ENCODE peak calls at places on chromosomes 3 and 15, in four cellular contexts. One of them, this sample, is unnamed.
A peak's percentile ranks its signal among the peaks of the same experiment; 100 is the strongest.

GRCh38 chr15:89070197-89071124 is 17.8 kb upstream of the ABHD2 start:
- DNase-seq in K562: peak; percentile 58
- DNase-seq in HepG2: peak; percentile 38
- DNase-seq in GM12878: no peak
- DNase-seq in this sample: no peak

GRCh38 chr3:44894485-44894884 is 20.1 kb downstream of the TGM4 start:
- DNase-seq in K562: no peak
- DNase-seq in HepG2: no peak
- DNase-seq in GM12878: no peak
- DNase-seq in this sample: no peak

GRCh38 chr3:39126532-39127071 is 19.1 kb downstream of the TTC21A start:
- DNase-seq in K562: peak; percentile 68
- DNase-seq in HepG2: peak; percentile 56
- DNase-seq in GM12878: no peak
- DNase-seq in this sample: peak; percentile 60

GRCh38 chr15:74207652-74208440 is 5.3 kb upstream of the STRA6 start:
- DNase-seq in K562: no peak
- DNase-seq in HepG2: no peak
- DNase-seq in GM12878: no peak
- DNase-seq in this sample: no peak

GRCh38 chr15:52183562-52184173 is 7.5 kb downstream of the GNB5 start:
- DNase-seq in K562: peak; percentile 33
- DNase-seq in HepG2: no peak
- DNase-seq in GM12878: no peak
- DNase-seq in this sample: peak; percentile 57

GRCh38 chr15:76565366-76565765 is 228.8 kb downstream of the ISL2 start:
- DNase-seq in K562: no peak
- DNase-seq in HepG2: no peak
- DNase-seq in GM12878: no peak
- DNase-seq in this sample: no peak

GRCh38 chr3:190281308-190282051 is 40.8 kb downstream of the CLDN1 start:
- DNase-seq in K562: no peak
- DNase-seq in HepG2: peak; percentile 76
- DNase-seq in GM12878: no peak
- DNase-seq in this sample: no peak

GRCh38 chr3:183868804-183869203 is 15.9 kb downstream of the PARL start:
- DNase-seq in K562: no peak
- DNase-seq in HepG2: no peak
- DNase-seq in GM12878: no peak
- DNase-seq in this sample: no peak

GRCh38 chr15:48703544-48703943 is 58.0 kb upstream of the FBN1 start:
- DNase-seq in K562: no peak
- DNase-seq in HepG2: no peak
- DNase-seq in GM12878: no peak
- DNase-seq in this sample: no peak

GRCh38 chr3:130539005-130539404 is 22.0 kb downstream of the COL6A6 start:
- DNase-seq in K562: peak; percentile 56
- DNase-seq in HepG2: peak; percentile 55
- DNase-seq in GM12878: no peak
- DNase-seq in this sample: peak; percentile 69

GRCh38 chr3:143209715-143210059 is 90.1 kb downstream of the CHST2 start:
- DNase-seq in K562: no peak
- DNase-seq in HepG2: no peak
- DNase-seq in GM12878: no peak
- DNase-seq in this sample: no peak

GRCh38 chr3:191141728-191142127 is 57.3 kb upstream of the OSTN start:
- DNase-seq in K562: no peak
- DNase-seq in HepG2: no peak
- DNase-seq in GM12878: no peak
- DNase-seq in this sample: no peak

GRCh38 chr15:67927501-67928156 is 87.8 kb upstream of the RNU6-1 start:
- DNase-seq in K562: no peak
- DNase-seq in HepG2: no peak
- DNase-seq in GM12878: no peak
- DNase-seq in this sample: no peak

GRCh38 chr15:86139828-86140227 is 60.2 kb downstream of the AGBL1 start:
- DNase-seq in K562: peak; percentile 15
- DNase-seq in HepG2: no peak
- DNase-seq in GM12878: no peak
- DNase-seq in this sample: peak; percentile 81

GRCh38 chr3:190696777-190697501 is 165.6 kb downstream of the GMNC start:
- DNase-seq in K562: no peak
- DNase-seq in HepG2: peak; percentile 24
- DNase-seq in GM12878: no peak
- DNase-seq in this sample: no peak

GRCh38 chr3:24683090-24683489 is 188.4 kb upstream of the THRB start:
- DNase-seq in K562: no peak
- DNase-seq in HepG2: peak; percentile 55
- DNase-seq in GM12878: no peak
- DNase-seq in this sample: no peak

GRCh38 chr3:130259170-130259874 is 86.2 kb upstream of the COL6A5 start:
- DNase-seq in K562: no peak
- DNase-seq in HepG2: no peak
- DNase-seq in GM12878: no peak
- DNase-seq in this sample: no peak

GRCh38 chr15:39400821-39401550 is 179.9 kb upstream of the THBS1 start:
- DNase-seq in K562: no peak
- DNase-seq in HepG2: no peak
- DNase-seq in GM12878: no peak
- DNase-seq in this sample: no peak

GRCh38 chr3:182605882-182606611 is 187.3 kb upstream of the ATP11B start:
- DNase-seq in K562: no peak
- DNase-seq in HepG2: no peak
- DNase-seq in GM12878: no peak
- DNase-seq in this sample: no peak

GRCh38 chr15:95839367-95839782 is 491.1 kb upstream of the NR2F2 start:
- DNase-seq in K562: no peak
- DNase-seq in HepG2: no peak
- DNase-seq in GM12878: peak; percentile 66
- DNase-seq in this sample: no peak

GRCh38 chr15:65862682-65863081 is 6.6 kb upstream of the RAB11A start:
- DNase-seq in K562: peak; percentile 83
- DNase-seq in HepG2: peak; percentile 85
- DNase-seq in GM12878: no peak
- DNase-seq in this sample: peak; percentile 77

GRCh38 chr3:156680243-156680930 is 6.0 kb downstream of the TIPARP start:
- DNase-seq in K562: no peak
- DNase-seq in HepG2: no peak
- DNase-seq in GM12878: no peak
- DNase-seq in this sample: no peak

GRCh38 chr3:16151109-16151508 is 23.4 kb upstream of the GALNT15 start:
- DNase-seq in K562: peak; percentile 18
- DNase-seq in HepG2: no peak
- DNase-seq in GM12878: no peak
- DNase-seq in this sample: no peak

GRCh38 chr3:168124791-168125190 is 29.1 kb upstream of the GOLIM4 start:
- DNase-seq in K562: no peak
- DNase-seq in HepG2: no peak
- DNase-seq in GM12878: no peak
- DNase-seq in this sample: no peak

GRCh38 chr15:39587910-39588530 is 7.1 kb downstream of the THBS1 start:
- DNase-seq in K562: no peak
- DNase-seq in HepG2: no peak
- DNase-seq in GM12878: no peak
- DNase-seq in this sample: no peak

GRCh38 chr15:78509726-78510312 is 2.4 kb downstream of the HYKK start:
- DNase-seq in K562: no peak
- DNase-seq in HepG2: no peak
- DNase-seq in GM12878: no peak
- DNase-seq in this sample: no peak

GRCh38 chr3:100080573-100080972 is 33.7 kb downstream of the FILIP1L start:
- DNase-seq in K562: no peak
- DNase-seq in HepG2: peak; percentile 38
- DNase-seq in GM12878: no peak
- DNase-seq in this sample: no peak

GRCh38 chr3:25173610-25174009 is 254.5 kb upstream of the RARB start:
- DNase-seq in K562: no peak
- DNase-seq in HepG2: no peak
- DNase-seq in GM12878: no peak
- DNase-seq in this sample: no peak

GRCh38 chr3:142272200-142272891 is 47.0 kb upstream of the GK5 start:
- DNase-seq in K562: no peak
- DNase-seq in HepG2: no peak
- DNase-seq in GM12878: no peak
- DNase-seq in this sample: no peak

DNA sequence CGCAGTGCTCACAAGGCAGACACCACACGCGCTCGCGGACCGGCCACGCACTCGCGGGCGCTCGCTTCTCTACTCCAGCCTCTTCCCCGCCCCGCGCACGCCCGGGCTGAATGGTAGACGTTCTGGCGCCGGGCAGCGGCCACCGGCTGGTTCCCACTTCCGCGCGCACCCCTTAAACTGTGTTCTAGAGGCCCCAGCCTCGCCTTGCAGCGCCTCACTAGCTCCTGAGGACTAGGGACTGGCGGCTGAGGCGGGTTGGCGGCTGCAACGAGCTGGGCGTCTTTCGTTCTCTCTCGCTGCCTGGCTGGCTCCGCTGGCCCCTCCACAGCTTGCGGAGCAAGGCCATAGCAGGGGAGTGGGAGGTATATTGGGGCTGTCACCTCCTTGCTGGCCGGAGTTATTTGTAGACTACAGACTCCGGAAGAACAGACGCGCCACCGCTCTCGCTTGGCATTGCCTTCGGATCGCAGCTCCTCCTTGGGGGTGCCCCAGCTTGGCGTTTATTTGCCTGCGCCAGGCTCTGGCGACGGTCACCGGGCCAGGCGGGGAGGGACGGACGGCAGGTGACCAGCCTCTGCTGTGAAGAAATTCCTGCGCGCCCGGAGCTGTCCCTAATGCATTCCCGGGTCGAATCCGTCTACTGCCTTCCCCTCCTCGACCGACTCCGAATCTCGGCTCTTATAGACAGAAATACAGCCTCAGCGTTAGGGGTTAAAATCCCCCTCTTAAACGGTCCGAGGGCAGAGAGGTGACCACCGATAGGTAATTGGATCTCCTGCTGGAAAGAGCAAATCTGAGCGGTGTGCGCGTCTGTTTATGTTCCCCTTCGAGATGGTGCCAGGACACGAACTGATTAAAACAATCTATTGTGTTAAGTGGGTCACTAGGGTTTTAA is 1.3 kb downstream of the GREM1 start:
- DNase-seq in K562: no peak
- DNase-seq in HepG2: no peak
- DNase-seq in GM12878: no peak
- DNase-seq in this sample: peak; percentile 40
- TF ChIP-seq TCF7 in K562: no peak
- TF ChIP-seq TCF7 in HepG2: no peak
- TF ChIP-seq TCF7 in GM12878: no peak
- TF ChIP-seq TCF7 in this sample: no peak

DNA sequence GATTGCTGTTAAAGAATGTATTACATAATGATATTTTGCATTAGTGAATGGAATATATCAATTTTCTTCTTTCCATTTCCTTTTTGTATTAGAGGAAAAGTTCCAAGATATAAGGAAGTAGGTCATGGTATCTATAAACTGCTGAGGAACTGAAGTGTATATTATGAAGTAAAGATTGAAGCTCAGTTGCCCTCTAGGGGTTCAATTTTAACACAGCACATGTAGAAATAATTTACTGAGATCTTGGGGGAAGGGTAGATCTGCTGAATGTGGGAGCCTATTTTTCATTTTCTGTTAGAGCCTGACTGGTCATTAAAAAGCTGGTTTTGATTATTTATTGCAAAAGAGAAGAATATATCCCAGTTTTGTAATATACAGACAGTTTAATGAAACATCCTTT is 45.2 kb downstream of the CMC1 start:
- DNase-seq in K562: peak; percentile 22
- DNase-seq in HepG2: peak; percentile 34
- DNase-seq in GM12878: peak; percentile 8
- DNase-seq in this sample: no peak
- TF ChIP-seq NR2C2 in K562: no peak
- TF ChIP-seq NR2C2 in HepG2: no peak
- TF ChIP-seq NR2C2 in GM12878: no peak
- TF ChIP-seq NR2C2 in this sample: no peak

GRCh38 chr3:134155456-134155855 is 95.2 kb downstream of the RYK start:
- DNase-seq in K562: no peak
- DNase-seq in HepG2: no peak
- DNase-seq in GM12878: no peak
- DNase-seq in this sample: no peak
- TF ChIP-seq CBFB in K562: no peak
- TF ChIP-seq CBFB in HepG2: no peak
- TF ChIP-seq CBFB in GM12878: no peak
- TF ChIP-seq CBFB in this sample: no peak

GRCh38 chr3:29324180-29324651 is 43.3 kb downstream of the RBMS3 start:
- DNase-seq in K562: no peak
- DNase-seq in HepG2: no peak
- DNase-seq in GM12878: peak; percentile 84
- DNase-seq in this sample: no peak
- TF ChIP-seq TCF7 in K562: no peak
- TF ChIP-seq TCF7 in HepG2: no peak
- TF ChIP-seq TCF7 in GM12878: no peak
- TF ChIP-seq TCF7 in this sample: no peak

GRCh38 chr3:28792604-28793003 is 444.0 kb upstream of the AZI2 start:
- DNase-seq in K562: no peak
- DNase-seq in HepG2: no peak
- DNase-seq in GM12878: no peak
- DNase-seq in this sample: no peak

GRCh38 chr3:28788571-28788970 is 439.9 kb upstream of the AZI2 start:
- DNase-seq in K562: no peak
- DNase-seq in HepG2: no peak
- DNase-seq in GM12878: no peak
- DNase-seq in this sample: no peak

GRCh38 chr3:28786446-28786845 is 437.8 kb upstream of the AZI2 start:
- DNase-seq in K562: no peak
- DNase-seq in HepG2: no peak
- DNase-seq in GM12878: no peak
- DNase-seq in this sample: no peak

GRCh38 chr3:28791713-28792255 is 443.2 kb upstream of the AZI2 start:
- DNase-seq in K562: no peak
- DNase-seq in HepG2: no peak
- DNase-seq in GM12878: no peak
- DNase-seq in this sample: no peak
- TF ChIP-seq NR2C2 in K562: no peak
- TF ChIP-seq NR2C2 in HepG2: no peak
- TF ChIP-seq NR2C2 in GM12878: no peak
- TF ChIP-seq NR2C2 in this sample: no peak

DNA sequence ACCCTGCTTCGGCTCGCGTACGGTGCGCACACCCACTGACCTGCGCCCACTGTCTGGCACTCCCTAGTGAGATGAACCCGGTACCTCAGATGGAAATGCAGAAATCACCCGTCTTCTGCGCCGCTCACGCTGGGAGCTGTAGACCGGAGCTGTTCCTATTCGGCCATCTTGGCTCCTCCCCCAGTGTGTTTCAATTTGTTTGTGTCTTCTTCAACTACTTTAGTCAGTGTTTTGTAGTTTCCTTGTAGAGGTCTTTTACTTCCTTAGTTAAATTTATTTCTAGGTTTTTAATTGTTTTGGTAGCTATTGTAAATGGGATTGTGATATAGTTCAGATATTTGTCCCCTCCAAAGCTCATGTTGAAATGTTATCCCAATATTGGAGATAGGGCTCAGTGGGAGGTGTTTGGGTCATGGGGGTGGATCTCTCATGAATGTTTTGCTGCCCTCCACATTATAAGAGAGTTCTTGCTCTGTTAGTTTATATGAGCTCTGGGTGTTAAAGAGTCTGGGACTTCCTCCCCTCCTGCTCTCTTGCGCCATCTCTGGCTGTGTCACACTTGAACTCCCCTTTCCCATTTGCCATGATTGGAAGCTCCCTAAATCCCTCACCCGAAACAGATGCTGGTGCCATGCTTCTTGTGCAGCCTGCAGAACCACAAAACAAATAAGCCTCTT is 304.4 kb downstream of the DOCK3 start:
- DNase-seq in K562: peak; percentile 10
- DNase-seq in HepG2: no peak
- DNase-seq in GM12878: no peak
- DNase-seq in this sample: peak; percentile 64
- TF ChIP-seq CBFB in K562: no peak
- TF ChIP-seq CBFB in HepG2: no peak
- TF ChIP-seq CBFB in GM12878: no peak
- TF ChIP-seq CBFB in this sample: no peak